ENCODE peak calls at places on chromosomes 11 and 22, in nine cellular contexts. One of them, this sample, is unnamed.

GRCh38 chr22:19700790-19701419 is 13.4 kb upstream of the SEPTIN5 start:
- DNase-seq in A673: no peak
- DNase-seq in cardiac muscle cell: no peak
- DNase-seq in hepatocyte: no peak
- DNase-seq in HFF-Myc: no peak
- DNase-seq in astrocyte of the spinal cord: no peak
- DNase-seq in cardiac fibroblast: no peak
- DNase-seq in PC-3: no peak
- DNase-seq in foreskin fibroblast: no peak
- DNase-seq in this sample: no peak

GRCh38 chr11:10429526-10429925 is 25.5 kb upstream of the AMPD3 start:
- DNase-seq in A673: peak; percentile 38
- DNase-seq in cardiac muscle cell: no peak
- DNase-seq in hepatocyte: no peak
- DNase-seq in HFF-Myc: no peak
- DNase-seq in astrocyte of the spinal cord: no peak
- DNase-seq in cardiac fibroblast: no peak
- DNase-seq in PC-3: no peak
- DNase-seq in foreskin fibroblast: no peak
- DNase-seq in this sample: no peak

GRCh38 chr11:5476184-5476819 is 12.2 kb upstream of the OR52D1 start:
- DNase-seq in A673: peak; percentile 52
- DNase-seq in cardiac muscle cell: peak; percentile 62
- DNase-seq in hepatocyte: peak; percentile 77
- DNase-seq in HFF-Myc: peak; percentile 14
- DNase-seq in astrocyte of the spinal cord: peak; percentile 56
- DNase-seq in cardiac fibroblast: peak; percentile 75
- DNase-seq in PC-3: peak; percentile 63
- DNase-seq in foreskin fibroblast: peak; percentile 16
- DNase-seq in this sample: no peak

GRCh38 chr22:19632671-19633148 is 81.6 kb upstream of the SEPTIN5 start:
- DNase-seq in A673: no peak
- DNase-seq in cardiac muscle cell: no peak
- DNase-seq in hepatocyte: no peak
- DNase-seq in HFF-Myc: no peak
- DNase-seq in astrocyte of the spinal cord: no peak
- DNase-seq in cardiac fibroblast: no peak
- DNase-seq in PC-3: no peak
- DNase-seq in foreskin fibroblast: no peak
- DNase-seq in this sample: no peak

GRCh38 chr11:69321877-69322350 is 28.0 kb downstream of the MYEOV start:
- DNase-seq in A673: no peak
- DNase-seq in cardiac muscle cell: peak; percentile 68
- DNase-seq in hepatocyte: no peak
- DNase-seq in HFF-Myc: no peak
- DNase-seq in astrocyte of the spinal cord: peak; percentile 93
- DNase-seq in cardiac fibroblast: peak; percentile 97
- DNase-seq in PC-3: peak; percentile 98
- DNase-seq in foreskin fibroblast: peak; percentile 95
- DNase-seq in this sample: no peak

GRCh38 chr22:20145206-20145831 is 5.5 kb downstream of the CCDC188 start:
- DNase-seq in A673: no peak
- DNase-seq in cardiac muscle cell: no peak
- DNase-seq in hepatocyte: no peak
- DNase-seq in HFF-Myc: no peak
- DNase-seq in astrocyte of the spinal cord: no peak
- DNase-seq in cardiac fibroblast: no peak
- DNase-seq in PC-3: no peak
- DNase-seq in foreskin fibroblast: no peak
- DNase-seq in this sample: no peak

GRCh38 chr11:6488831-6489230 is 7.5 kb downstream of the TIMM10B start:
- DNase-seq in A673: no peak
- DNase-seq in cardiac muscle cell: no peak
- DNase-seq in hepatocyte: no peak
- DNase-seq in HFF-Myc: no peak
- DNase-seq in astrocyte of the spinal cord: no peak
- DNase-seq in cardiac fibroblast: no peak
- DNase-seq in PC-3: no peak
- DNase-seq in foreskin fibroblast: no peak
- DNase-seq in this sample: no peak

GRCh38 chr11:76120513-76121081 is 85.7 kb downstream of the WNT11 start:
- DNase-seq in A673: peak; percentile 42
- DNase-seq in cardiac muscle cell: peak; percentile 52
- DNase-seq in hepatocyte: no peak
- DNase-seq in HFF-Myc: no peak
- DNase-seq in astrocyte of the spinal cord: peak; percentile 25
- DNase-seq in cardiac fibroblast: peak; percentile 14
- DNase-seq in PC-3: no peak
- DNase-seq in foreskin fibroblast: no peak
- DNase-seq in this sample: peak; percentile 78

GRCh38 chr11:74257934-74258553 is 53.4 kb downstream of the P4HA3 start:
- DNase-seq in A673: no peak
- DNase-seq in cardiac muscle cell: peak; percentile 74
- DNase-seq in hepatocyte: no peak
- DNase-seq in HFF-Myc: no peak
- DNase-seq in astrocyte of the spinal cord: peak; percentile 83
- DNase-seq in cardiac fibroblast: peak; percentile 73
- DNase-seq in PC-3: peak; percentile 64
- DNase-seq in foreskin fibroblast: peak; percentile 56
- DNase-seq in this sample: no peak

GRCh38 chr11:116661056-116661455 is 111.7 kb downstream of the BUD13 start:
- DNase-seq in A673: no peak
- DNase-seq in cardiac muscle cell: no peak
- DNase-seq in hepatocyte: peak; percentile 43
- DNase-seq in HFF-Myc: no peak
- DNase-seq in astrocyte of the spinal cord: no peak
- DNase-seq in cardiac fibroblast: no peak
- DNase-seq in PC-3: no peak
- DNase-seq in foreskin fibroblast: no peak
- DNase-seq in this sample: no peak

GRCh38 chr11:130278745-130279144 is 36.0 kb downstream of the ZBTB44 start:
- DNase-seq in A673: no peak
- DNase-seq in cardiac muscle cell: peak; percentile 13
- DNase-seq in hepatocyte: no peak
- DNase-seq in HFF-Myc: no peak
- DNase-seq in astrocyte of the spinal cord: no peak
- DNase-seq in cardiac fibroblast: peak; percentile 25
- DNase-seq in PC-3: no peak
- DNase-seq in foreskin fibroblast: no peak
- DNase-seq in this sample: no peak

GRCh38 chr11:100918551-100919500 is 210.8 kb downstream of the PGR start:
- DNase-seq in A673: peak; percentile 60
- DNase-seq in cardiac muscle cell: peak; percentile 35
- DNase-seq in hepatocyte: no peak
- DNase-seq in HFF-Myc: peak; percentile 5
- DNase-seq in astrocyte of the spinal cord: peak; percentile 55
- DNase-seq in cardiac fibroblast: peak; percentile 48
- DNase-seq in PC-3: peak; percentile 77
- DNase-seq in foreskin fibroblast: no peak
- DNase-seq in this sample: peak; percentile 57

GRCh38 chr11:110430267-110431211 is 791 bp downstream of the FDX1 start:
- DNase-seq in A673: peak; percentile 36
- DNase-seq in cardiac muscle cell: peak; percentile 57
- DNase-seq in hepatocyte: peak; percentile 59
- DNase-seq in HFF-Myc: no peak
- DNase-seq in astrocyte of the spinal cord: peak; percentile 47
- DNase-seq in cardiac fibroblast: peak; percentile 62
- DNase-seq in PC-3: peak; percentile 30
- DNase-seq in foreskin fibroblast: no peak
- DNase-seq in this sample: no peak

GRCh38 chr22:19654338-19654922 is 59.9 kb upstream of the SEPTIN5 start:
- DNase-seq in A673: no peak
- DNase-seq in cardiac muscle cell: no peak
- DNase-seq in hepatocyte: no peak
- DNase-seq in HFF-Myc: no peak
- DNase-seq in astrocyte of the spinal cord: no peak
- DNase-seq in cardiac fibroblast: no peak
- DNase-seq in PC-3: no peak
- DNase-seq in foreskin fibroblast: no peak
- DNase-seq in this sample: no peak

GRCh38 chr11:69366591-69366990 is 72.6 kb downstream of the MYEOV start:
- DNase-seq in A673: no peak
- DNase-seq in cardiac muscle cell: no peak
- DNase-seq in hepatocyte: no peak
- DNase-seq in HFF-Myc: no peak
- DNase-seq in astrocyte of the spinal cord: no peak
- DNase-seq in cardiac fibroblast: no peak
- DNase-seq in PC-3: no peak
- DNase-seq in foreskin fibroblast: no peak
- DNase-seq in this sample: no peak

GRCh38 chr22:40067639-40068038 is 72.9 kb downstream of the FAM83F start:
- DNase-seq in A673: no peak
- DNase-seq in cardiac muscle cell: no peak
- DNase-seq in hepatocyte: no peak
- DNase-seq in HFF-Myc: no peak
- DNase-seq in astrocyte of the spinal cord: no peak
- DNase-seq in cardiac fibroblast: no peak
- DNase-seq in PC-3: no peak
- DNase-seq in foreskin fibroblast: no peak
- DNase-seq in this sample: no peak

GRCh38 chr22:46052331-46052771 is 75.4 kb upstream of the WNT7B start:
- DNase-seq in A673: no peak
- DNase-seq in cardiac muscle cell: no peak
- DNase-seq in hepatocyte: no peak
- DNase-seq in HFF-Myc: no peak
- DNase-seq in astrocyte of the spinal cord: peak; percentile 7
- DNase-seq in cardiac fibroblast: peak; percentile 14
- DNase-seq in PC-3: no peak
- DNase-seq in foreskin fibroblast: no peak
- DNase-seq in this sample: no peak

DNA sequence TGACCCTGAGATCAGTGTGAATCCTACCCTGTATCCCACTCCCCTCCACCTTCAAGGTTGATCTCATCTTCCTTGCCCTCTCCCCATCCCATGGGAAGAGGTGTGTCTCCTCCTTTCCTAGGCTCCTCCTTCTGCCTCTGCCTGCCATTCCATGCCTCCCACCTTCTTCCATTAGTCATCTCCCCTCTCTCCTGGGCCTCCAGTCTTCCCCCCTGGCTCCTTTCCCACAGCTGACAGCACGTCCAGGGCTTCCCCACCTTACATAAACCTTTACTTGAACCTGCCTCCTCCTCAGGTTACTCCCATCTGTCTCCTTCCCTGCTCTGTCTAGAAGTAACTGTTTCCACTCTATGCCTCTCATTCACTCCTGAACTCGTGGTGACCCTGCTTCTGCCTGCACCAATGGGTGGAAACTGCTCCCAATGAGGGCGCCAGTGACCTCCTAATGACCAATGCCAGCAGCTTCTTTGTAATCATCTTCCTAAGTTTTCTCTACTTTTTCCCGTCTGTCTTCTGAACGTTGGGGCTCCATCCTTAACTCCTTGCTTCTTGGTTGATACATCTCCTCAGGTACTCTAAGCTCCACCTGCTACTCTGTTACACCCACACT is 266.9 kb upstream of the NARS2 start:
- DNase-seq in A673: no peak
- DNase-seq in cardiac muscle cell: peak; percentile 30
- DNase-seq in hepatocyte: peak; percentile 22
- DNase-seq in HFF-Myc: no peak
- DNase-seq in astrocyte of the spinal cord: no peak
- DNase-seq in cardiac fibroblast: peak; percentile 15
- DNase-seq in PC-3: peak; percentile 67
- DNase-seq in foreskin fibroblast: peak; percentile 20
- DNase-seq in this sample: no peak
- TF ChIP-seq CTCF in A673: no peak
- TF ChIP-seq CTCF in cardiac muscle cell: no peak
- TF ChIP-seq CTCF in hepatocyte: no peak
- TF ChIP-seq CTCF in HFF-Myc: no peak
- TF ChIP-seq CTCF in astrocyte of the spinal cord: no peak
- TF ChIP-seq CTCF in cardiac fibroblast: no peak
- TF ChIP-seq CTCF in PC-3: no peak
- TF ChIP-seq CTCF in foreskin fibroblast: no peak
- TF ChIP-seq CTCF in this sample: no peak

GRCh38 chr11:65591939-65592814 is 3.4 kb downstream of the KCNK7 start:
- DNase-seq in A673: no peak
- DNase-seq in cardiac muscle cell: peak; percentile 38
- DNase-seq in hepatocyte: peak; percentile 70
- DNase-seq in HFF-Myc: no peak
- DNase-seq in astrocyte of the spinal cord: peak; percentile 83
- DNase-seq in cardiac fibroblast: no peak
- DNase-seq in PC-3: no peak
- DNase-seq in foreskin fibroblast: peak; percentile 57
- DNase-seq in this sample: no peak
- H3K4me3 ChIP-seq in A673: no peak overlapping the region
- H3K4me3 ChIP-seq in cardiac muscle cell: peak overlapping the region; percentile 21
- H3K4me3 ChIP-seq in hepatocyte: peak overlapping the region; percentile 16
- H3K4me3 ChIP-seq in HFF-Myc: no peak overlapping the region
- H3K4me3 ChIP-seq in astrocyte of the spinal cord: peak overlapping the region; percentile 22
- H3K4me3 ChIP-seq in cardiac fibroblast: no peak overlapping the region
- H3K4me3 ChIP-seq in PC-3: no peak overlapping the region
- H3K4me3 ChIP-seq in foreskin fibroblast: no peak overlapping the region
- H3K4me3 ChIP-seq in this sample: no peak overlapping the region

GRCh38 chr22:21726650-21727049 is 8.9 kb downstream of the YPEL1 start:
- DNase-seq in A673: peak; percentile 53
- DNase-seq in cardiac muscle cell: no peak
- DNase-seq in hepatocyte: peak; percentile 51
- DNase-seq in HFF-Myc: no peak
- DNase-seq in astrocyte of the spinal cord: no peak
- DNase-seq in cardiac fibroblast: no peak
- DNase-seq in PC-3: peak; percentile 59
- DNase-seq in foreskin fibroblast: no peak
- DNase-seq in this sample: no peak
- TF ChIP-seq CTCF in A673: peak; percentile 48
- TF ChIP-seq CTCF in cardiac muscle cell: no peak
- TF ChIP-seq CTCF in hepatocyte: peak; percentile 27
- TF ChIP-seq CTCF in HFF-Myc: peak; percentile 21
- TF ChIP-seq CTCF in astrocyte of the spinal cord: peak; percentile 36
- TF ChIP-seq CTCF in cardiac fibroblast: peak; percentile 21
- TF ChIP-seq CTCF in PC-3: peak; percentile 61
- TF ChIP-seq CTCF in foreskin fibroblast: peak; percentile 28
- TF ChIP-seq CTCF in this sample: peak; percentile 31

GRCh38 chr22:30127749-30128166 is 47.5 kb downstream of the HORMAD2 start:
- DNase-seq in A673: no peak
- DNase-seq in cardiac muscle cell: peak; percentile 72
- DNase-seq in hepatocyte: no peak
- DNase-seq in HFF-Myc: no peak
- DNase-seq in astrocyte of the spinal cord: peak; percentile 67
- DNase-seq in cardiac fibroblast: peak; percentile 86
- DNase-seq in PC-3: no peak
- DNase-seq in foreskin fibroblast: peak; percentile 12
- DNase-seq in this sample: no peak
- H3K4me3 ChIP-seq in A673: no peak overlapping the region
- H3K4me3 ChIP-seq in cardiac muscle cell: no peak overlapping the region
- H3K4me3 ChIP-seq in hepatocyte: no peak overlapping the region
- H3K4me3 ChIP-seq in HFF-Myc: no peak overlapping the region
- H3K4me3 ChIP-seq in astrocyte of the spinal cord: no peak overlapping the region
- H3K4me3 ChIP-seq in cardiac fibroblast: no peak overlapping the region
- H3K4me3 ChIP-seq in PC-3: no peak overlapping the region
- H3K4me3 ChIP-seq in foreskin fibroblast: no peak overlapping the region
- H3K4me3 ChIP-seq in this sample: no peak overlapping the region

This sample was measured in retinal pigment epithelial cell.